ENCODE peak calls at places on chromosomes 6 and 20, in seven cellular contexts. N is testis, X is right lobe of liver, C is mesendoderm, T is brain microvascular endothelial cell, V is AG04450, L is SJSA1. D is an unnamed sample.

GRCh38 chr6:81562169-81562568 is 190.3 kb downstream of the TENT5A start:
- DNase-seq in L (peak; percentile 23), X (no peak), T (peak; percentile 69), N (no peak), C (no peak), V (peak; percentile 43), D (no peak)

GRCh38 chr6:133632206-133632605 is 256.7 kb upstream of the TCF21 start:
- DNase-seq in L (peak; percentile 55), V (no peak), X (no peak), N (no peak), C (peak; percentile 79), T (peak; percentile 62), D (no peak)

GRCh38 chr20:33688938-33689424 is 2.8 kb upstream of the E2F1 start:
- DNase-seq in X (no peak), N (no peak), T (no peak), C (no peak), V (no peak), L (no peak), D (no peak)

GRCh38 chr6:12815884-12816600 is 99.5 kb downstream of the PHACTR1 start:
- DNase-seq in L (no peak), V (no peak), X (no peak), N (no peak), C (peak; percentile 78), T (no peak), D (no peak)

GRCh38 chr6:151391021-151391470 is 313 bp downstream of the ZBTB2 start:
- DNase-seq in N (peak; percentile 72), C (peak; percentile 85), V (peak; percentile 32), X (peak; percentile 84), L (peak; percentile 76), T (peak; percentile 50), D (peak; percentile 90)

GRCh38 chr6:15527838-15528617 is 134.8 kb downstream of the DTNBP1 start:
- DNase-seq in L (no peak), T (no peak), N (no peak), X (no peak), C (no peak), V (no peak), D (no peak)

GRCh38 chr20:57471496-57472210 is 53.3 kb downstream of the CTCFL start:
- DNase-seq in L (no peak), X (no peak), V (no peak), N (no peak), T (no peak), C (no peak), D (no peak)

GRCh38 chr20:58524814-58525213 is 9.6 kb upstream of the APCDD1L start:
- DNase-seq in X (no peak), C (no peak), N (no peak), L (peak; percentile 54), V (peak; percentile 44), T (no peak), D (no peak)

GRCh38 chr6:45327956-45328522 is at the start of gene RUNX2:
- DNase-seq in X (no peak), V (peak; percentile 49), C (peak; percentile 33), L (peak; percentile 80), T (peak; percentile 47), N (no peak), D (no peak)

GRCh38 chr6:131635384-131636340 is 1.4 kb upstream of the ENPP3 start:
- DNase-seq in X (no peak), L (no peak), N (no peak), C (no peak), T (no peak), V (no peak), D (no peak)

GRCh38 chr6:169787797-169788196 is 36.4 kb downstream of the ERMARD start:
- DNase-seq in V (no peak), N (no peak), X (peak; percentile 16), T (no peak), C (no peak), L (no peak), D (no peak)

GRCh38 chr6:67615796-67616195 is 1019.3 kb upstream of the ADGRB3 start:
- DNase-seq in N (no peak), C (no peak), V (no peak), T (peak; percentile 37), X (no peak), L (no peak), D (no peak)

GRCh38 chr20:1383621-1384404 is 9.0 kb downstream of the FKBP1A start:
- DNase-seq in X (no peak), V (no peak), T (no peak), L (no peak), C (no peak), N (no peak), D (no peak)

GRCh38 chr6:731924-732323 is 39.0 kb upstream of the EXOC2 start:
- DNase-seq in V (no peak), C (no peak), X (no peak), T (no peak), N (no peak), L (no peak), D (no peak)

GRCh38 chr6:170135041-170135440 is 155.8 kb downstream of the DLL1 start:
- DNase-seq in V (no peak), T (no peak), L (no peak), C (no peak), N (no peak), X (no peak), D (no peak)

GRCh38 chr6:68094070-68094469 is 541.0 kb upstream of the ADGRB3 start:
- DNase-seq in N (no peak), L (no peak), V (no peak), C (no peak), T (no peak), X (no peak), D (no peak)

GRCh38 chr6:30006170-30007131 is 54.6 kb upstream of the POLR1H start:
- DNase-seq in N (peak; percentile 58), L (no peak), X (peak; percentile 48), C (peak; percentile 25), T (no peak), V (no peak), D (peak; percentile 60)

GRCh38 chr6:104955491-104955890 is 1.4 kb upstream of the LIN28B start:
- DNase-seq in T (no peak), X (no peak), C (peak; percentile 88), V (no peak), L (no peak), N (no peak), D (peak; percentile 61)
- H3K27me3 ChIP-seq in T (peaks cover 79% of the 10 kb centered on the region), X (peaks cover 5% of the 10 kb centered on the region), C (no peaks in the 10 kb centered on the region), V (peaks cover 62% of the 10 kb centered on the region), L (peaks cover 37% of the 10 kb centered on the region), N (no peaks in the 10 kb centered on the region), D (no peaks in the 10 kb centered on the region)

DNA sequence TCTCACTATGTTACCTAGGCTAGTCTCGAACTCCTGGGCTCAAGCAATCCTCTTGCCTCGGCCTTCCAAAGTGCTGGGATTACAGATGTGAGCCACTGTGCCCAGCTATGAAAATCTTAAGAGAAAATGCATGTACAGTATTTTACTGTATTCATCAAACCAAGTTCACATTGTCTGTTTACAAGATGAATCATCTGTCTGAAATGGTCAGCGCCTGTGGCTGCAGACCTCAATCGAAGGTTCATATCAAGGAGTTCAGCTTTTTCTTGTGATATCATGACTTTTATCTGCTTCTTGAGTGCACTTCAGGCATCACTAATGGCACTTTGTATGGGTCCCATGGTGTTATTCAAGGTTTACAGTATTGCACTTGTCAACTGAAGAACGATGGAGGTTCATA is 155.1 kb downstream of the SLC16A10 start:
- DNase-seq in T (peak; percentile 89), C (no peak), N (no peak), V (no peak), L (peak; percentile 60), X (no peak), D (no peak)
- H3K4me3 ChIP-seq in T (no peak overlapping the region), C (no peak overlapping the region), N (no peak overlapping the region), V (no peak overlapping the region), L (no peak overlapping the region), X (no peak overlapping the region), D (no peak overlapping the region)

GRCh38 chr6:41438746-41439145 is 103.3 kb downstream of the NCR2 start:
- DNase-seq in N (no peak), T (no peak), C (peak; percentile 20), L (no peak), V (no peak), X (no peak), D (no peak)
- H3K27me3 ChIP-seq in N (no peaks in the 10 kb centered on the region), T (peaks cover 10% of the 10 kb centered on the region), C (no peaks in the 10 kb centered on the region), L (no peaks in the 10 kb centered on the region), V (peaks cover 45% of the 10 kb centered on the region), X (no peaks in the 10 kb centered on the region), D (peaks cover 5% of the 10 kb centered on the region)

GRCh38 chr6:106667022-106667402 is 37.6 kb downstream of the QRSL1 start:
- DNase-seq in T (no peak), V (no peak), X (no peak), L (no peak), C (no peak), N (no peak), D (no peak)
- H3K4me3 ChIP-seq in T (no peak overlapping the region), V (no peak overlapping the region), X (no peak overlapping the region), L (no peak overlapping the region), C (no peak overlapping the region), N (no peak overlapping the region), D (no peak overlapping the region)

DNA sequence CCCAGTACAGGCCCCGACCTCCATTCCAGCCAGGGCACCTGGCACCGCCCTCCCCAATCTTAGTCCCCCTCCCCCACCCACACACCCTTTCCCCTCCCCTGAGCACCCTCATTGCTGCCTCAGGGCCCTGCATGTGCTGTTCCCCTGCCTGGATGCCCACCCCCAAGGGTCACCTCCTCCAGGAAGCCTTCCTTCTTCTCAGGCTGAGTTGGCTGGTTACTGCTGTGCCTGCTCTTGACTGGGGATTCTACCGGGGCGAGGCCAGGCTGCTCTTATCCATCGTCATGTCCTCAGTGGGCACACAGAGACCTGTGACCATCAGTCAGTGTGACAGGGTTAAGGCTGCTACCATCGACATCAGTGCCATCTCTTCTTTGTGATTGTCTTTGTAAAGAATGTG is 23.6 kb downstream of the BHLHE23 start:
- DNase-seq in X (no peak), L (no peak), T (no peak), V (no peak), C (no peak), N (no peak), D (no peak)
- H3K27me3 ChIP-seq in X (no peaks in the 10 kb centered on the region), L (peaks cover 67% of the 10 kb centered on the region), T (peaks cover 41% of the 10 kb centered on the region), V (peaks cover 50% of the 10 kb centered on the region), C (no peaks in the 10 kb centered on the region), N (no peaks in the 10 kb centered on the region), D (no peaks in the 10 kb centered on the region)

GRCh38 chr6:167850792-167851191 is 24.1 kb downstream of the AFDN start:
- DNase-seq in T (no peak), C (no peak), L (no peak), N (no peak), X (no peak), V (no peak), D (no peak)
- H3K4me3 ChIP-seq in T (no peak overlapping the region), C (no peak overlapping the region), L (no peak overlapping the region), N (no peak overlapping the region), X (no peak overlapping the region), V (no peak overlapping the region), D (no peak overlapping the region)